ENCODE peak calls at places on chromosome 5, in nine cellular contexts. Q is activated CD4-positive, alpha-beta T cell treated with anti-CD3 and anti-CD28 coated beads, Interleukin-2, amount 50 U/mL, for 24 hours; H is astrocyte of the spinal cord; V is stimulated activated CD4-positive, alpha-beta T cell treated with anti-CD3 and anti-CD28 coated beads, Interleukin-2, amount 100 ng/mL, for 24 hours; S is head of caudate nucleus; F is T47D; G is right lobe of liver; U is Caki2; C is NCI-H345. I is an unnamed sample.

GRCh38 chr5:132254321-132254977 is 3.0 kb upstream of the PDLIM4 start:
- DNase-seq in Q (no peak), H (no peak), V (no peak), S (peak), F (no peak), G (no peak), U (no peak), C (no peak), I (no peak)

GRCh38 chr5:95664204-95664786 is 17.7 kb downstream of the RFESD start:
- DNase-seq in Q (no peak), H (peak), V (peak), S (peak), F (peak), G (no peak), U (peak), C (peak), I (no peak)

GRCh38 chr5:42015681-42016080 is 90.6 kb downstream of the FBXO4 start:
- DNase-seq in Q (no peak), H (no peak), V (no peak), S (no peak), F (no peak), G (no peak), U (no peak), C (no peak), I (no peak)

GRCh38 chr5:33526755-33527154 is 86.0 kb downstream of the TARS1 start:
- DNase-seq in Q (no peak), H (no peak), V (no peak), S (no peak), F (no peak), G (no peak), U (no peak), C (no peak), I (no peak)

GRCh38 chr5:50963647-50964584 is 297.5 kb downstream of the PARP8 start:
- DNase-seq in Q (no peak), H (no peak), V (no peak), S (peak), F (no peak), G (no peak), U (no peak), C (peak), I (no peak)

GRCh38 chr5:64506567-64507321 is 929 bp downstream of the RGS7BP start:
- DNase-seq in Q (no peak), H (no peak), V (no peak), S (peak), F (no peak), G (peak), U (no peak), C (peak), I (no peak)

GRCh38 chr5:8349855-8350254 is 480.9 kb downstream of the MTRR start:
- DNase-seq in Q (no peak), H (no peak), V (no peak), S (no peak), F (no peak), G (no peak), U (no peak), C (no peak), I (no peak)

GRCh38 chr5:138989720-138990119 is 114.6 kb upstream of the LRRTM2 start:
- DNase-seq in Q (no peak), H (peak), V (no peak), S (peak), F (no peak), G (no peak), U (no peak), C (no peak), I (no peak)

GRCh38 chr5:81849769-81850367 is 99.0 kb upstream of the SSBP2 start:
- DNase-seq in Q (no peak), H (no peak), V (no peak), S (peak), F (no peak), G (no peak), U (no peak), C (no peak), I (no peak)

GRCh38 chr5:109558364-109558763 is 131.4 kb upstream of the MAN2A1 start:
- DNase-seq in Q (no peak), H (peak), V (no peak), S (no peak), F (no peak), G (no peak), U (no peak), C (no peak), I (no peak)

GRCh38 chr5:137442660-137443059 is 56.5 kb downstream of the SPOCK1 start:
- DNase-seq in Q (no peak), H (no peak), V (no peak), S (no peak), F (no peak), G (no peak), U (no peak), C (no peak), I (no peak)

GRCh38 chr5:73596705-73597328 is 29.2 kb upstream of the ARHGEF28 start:
- DNase-seq in Q (no peak), H (peak), V (no peak), S (no peak), F (peak), G (no peak), U (peak), C (peak), I (no peak)

GRCh38 chr5:55241756-55242155 is 8.3 kb upstream of the CCNO start:
- DNase-seq in Q (no peak), H (no peak), V (no peak), S (no peak), F (peak), G (no peak), U (no peak), C (peak), I (no peak)

GRCh38 chr5:157530226-157530972 is 45.2 kb downstream of the ADAM19 start:
- DNase-seq in Q (no peak), H (no peak), V (no peak), S (no peak), F (no peak), G (no peak), U (no peak), C (no peak), I (no peak)

GRCh38 chr5:61330879-61331406 is 1.1 kb upstream of the ZSWIM6 start:
- DNase-seq in Q (peak), H (peak), V (peak), S (peak), F (peak), G (peak), U (peak), C (peak), I (peak)

GRCh38 chr5:179288101-179288808 is 57.0 kb downstream of the ADAMTS2 start:
- DNase-seq in Q (no peak), H (no peak), V (no peak), S (no peak), F (no peak), G (peak), U (no peak), C (no peak), I (no peak)

GRCh38 chr5:149496166-149496565 is 55.1 kb downstream of the CSNK1A1 start:
- DNase-seq in Q (no peak), H (no peak), V (no peak), S (no peak), F (no peak), G (no peak), U (no peak), C (no peak), I (no peak)

GRCh38 chr5:142013734-142014495 is 1.1 kb upstream of the GNPDA1 start:
- DNase-seq in Q (no peak), H (peak), V (no peak), S (no peak), F (no peak), G (peak), U (peak), C (no peak), I (no peak)

GRCh38 chr5:55924744-55925143 is 70.0 kb downstream of the IL6ST start:
- DNase-seq in Q (no peak), H (no peak), V (no peak), S (no peak), F (no peak), G (no peak), U (no peak), C (no peak), I (no peak)

GRCh38 chr5:154189819-154190651 is 498 bp upstream of the GALNT10 start:
- DNase-seq in Q (peak), H (peak), V (peak), S (peak), F (peak), G (peak), U (peak), C (peak), I (peak)

GRCh38 chr5:174827521-174827920 is 103.1 kb downstream of the MSX2 start:
- DNase-seq in Q (no peak), H (peak), V (no peak), S (no peak), F (no peak), G (no peak), U (peak), C (no peak), I (no peak)

GRCh38 chr5:180142824-180143610 is 66.0 kb downstream of the RASGEF1C start:
- DNase-seq in Q (no peak), H (no peak), V (no peak), S (peak), F (no peak), G (no peak), U (no peak), C (no peak), I (no peak)

GRCh38 chr5:172973127-172973916 is 10.2 kb upstream of the ATP6V0E1 start:
- DNase-seq in Q (no peak), H (peak), V (no peak), S (no peak), F (no peak), G (no peak), U (peak), C (no peak), I (no peak)

GRCh38 chr5:14595877-14596276 is 14.3 kb downstream of the OTULINL start:
- DNase-seq in Q (no peak), H (no peak), V (no peak), S (no peak), F (no peak), G (no peak), U (no peak), C (no peak), I (no peak)

GRCh38 chr5:180494510-180495181 is 467 bp downstream of the CNOT6 start:
- DNase-seq in Q (peak), H (peak), V (peak), S (peak), F (peak), G (peak), U (peak), C (peak), I (no peak)

GRCh38 chr5:143217065-143217803 is 186.3 kb downstream of the NR3C1 start:
- DNase-seq in Q (no peak), H (no peak), V (peak), S (no peak), F (no peak), G (no peak), U (no peak), C (no peak), I (no peak)

GRCh38 chr5:174801798-174802197 is 77.4 kb downstream of the MSX2 start:
- DNase-seq in Q (no peak), H (peak), V (no peak), S (no peak), F (no peak), G (no peak), U (no peak), C (no peak), I (no peak)

GRCh38 chr5:176181271-176181855 is 56.9 kb upstream of the SIMC1 start:
- DNase-seq in Q (no peak), H (no peak), V (no peak), S (no peak), F (no peak), G (no peak), U (peak), C (no peak), I (no peak)

GRCh38 chr5:115709585-115709984 is 83.7 kb upstream of the TMED7 start:
- DNase-seq in Q (no peak), H (no peak), V (no peak), S (no peak), F (no peak), G (peak), U (no peak), C (no peak), I (no peak)

GRCh38 chr5:175887463-175887862 is 16.1 kb downstream of the CPLX2 start:
- DNase-seq in Q (no peak), H (peak), V (no peak), S (no peak), F (no peak), G (no peak), U (no peak), C (peak), I (no peak)

GRCh38 chr5:123285122-123286011 is 137.8 kb downstream of the CEP120 start:
- DNase-seq in Q (no peak), H (peak), V (no peak), S (peak), F (peak), G (no peak), U (no peak), C (no peak), I (no peak)